ENCODE peak calls at places on chromosome 9, in seven cellular contexts. D, C, S, Y, K, W and P are unnamed samples. For H3K4me1, the result is how much of the 10 kb centered on the place peaks cover.

GRCh38 chr9:126052791-126053190 is 273.8 kb upstream of the MVB12B start:
- DNase-seq in D (no peak), C (no peak), S (no peak), Y (no peak), K (no peak), W (peak), P (peak)

GRCh38 chr9:28758346-28758745 is 1185.1 kb upstream of the C9orf72 start:
- DNase-seq in D (no peak), C (no peak), S (no peak), Y (no peak), K (no peak), W (no peak), P (no peak)

GRCh38 chr9:120866651-120867050 is 10.3 kb downstream of the PHF19 start:
- DNase-seq in D (no peak), C (no peak), S (no peak), Y (no peak), K (no peak), W (no peak), P (no peak)

GRCh38 chr9:34590376-34591090 is 1.0 kb upstream of the CNTFR start:
- DNase-seq in D (no peak), C (peak), S (no peak), Y (peak), K (no peak), W (peak), P (peak)

GRCh38 chr9:35108461-35108860 is 5.5 kb upstream of the STOML2 start:
- DNase-seq in D (no peak), C (no peak), S (no peak), Y (no peak), K (no peak), W (no peak), P (no peak)

GRCh38 chr9:124121725-124122124 is 110.2 kb downstream of the LHX2 start:
- DNase-seq in D (no peak), C (no peak), S (no peak), Y (no peak), K (no peak), W (no peak), P (no peak)

GRCh38 chr9:130042406-130042930 is 521 bp downstream of the FNBP1 start:
- DNase-seq in D (peak), C (peak), S (peak), Y (peak), K (no peak), W (peak), P (peak)

GRCh38 chr9:24464321-24464951 is 81.3 kb downstream of the IZUMO3 start:
- DNase-seq in D (peak), C (no peak), S (no peak), Y (no peak), K (peak), W (no peak), P (no peak)

GRCh38 chr9:3224931-3225330 is 300.9 kb downstream of the RFX3 start:
- DNase-seq in D (no peak), C (no peak), S (no peak), Y (no peak), K (no peak), W (no peak), P (no peak)

GRCh38 chr9:83061036-83061435 is 1.9 kb downstream of the RASEF start:
- DNase-seq in D (no peak), C (no peak), S (no peak), Y (no peak), K (peak), W (no peak), P (no peak)

GRCh38 chr9:113621309-113621791 is 157.8 kb downstream of the RGS3 start:
- DNase-seq in D (peak), C (peak), S (peak), Y (peak), K (no peak), W (peak), P (peak)

GRCh38 chr9:113617550-113617949 is 154.0 kb downstream of the RGS3 start:
- DNase-seq in D (peak), C (peak), S (no peak), Y (no peak), K (no peak), W (no peak), P (peak)

GRCh38 chr9:113620377-113621161 is 157.0 kb downstream of the RGS3 start:
- DNase-seq in D (peak), C (peak), S (peak), Y (peak), K (peak), W (peak), P (peak)

GRCh38 chr9:113620016-113620376 is 156.5 kb downstream of the RGS3 start:
- DNase-seq in D (no peak), C (no peak), S (no peak), Y (no peak), K (no peak), W (peak), P (no peak)

GRCh38 chr9:113619156-113619861 is 155.8 kb downstream of the RGS3 start:
- DNase-seq in D (no peak), C (no peak), S (peak), Y (no peak), K (no peak), W (peak), P (peak)
- H3K4me3 ChIP-seq in D (no peak), C (no peak), S (no peak), Y (no peak), K (no peak), W (peak), P (no peak)

GRCh38 chr9:98974554-98974953 is 30.8 kb downstream of the COL15A1 start:
- DNase-seq in D (no peak), C (no peak), S (no peak), Y (no peak), K (no peak), W (peak), P (no peak)
- H3K4me1 ChIP-seq in D (under half), C (under half), S (under half), Y (under half), K (under half), W (under half), P (half or more)

DNA sequence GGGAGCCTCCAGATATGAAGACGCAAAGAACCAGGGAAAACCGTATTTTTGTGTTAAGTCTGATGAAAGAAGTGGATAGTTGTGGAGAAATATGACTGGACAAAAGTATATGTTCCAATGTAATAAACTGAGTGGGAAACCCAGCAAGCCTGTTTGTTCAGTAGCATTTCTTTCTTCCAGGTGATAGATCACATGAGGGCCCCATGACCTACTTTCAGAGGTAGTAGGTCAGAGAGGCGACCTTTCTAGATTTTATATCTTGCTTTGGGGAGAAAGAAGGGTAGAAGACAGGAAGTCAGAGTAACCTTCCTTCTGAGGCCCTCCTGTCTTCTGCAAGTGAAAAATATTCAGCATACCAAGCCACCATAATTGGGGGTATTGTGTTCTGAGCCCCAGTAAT is 31.5 kb downstream of the CCDC171 start:
- DNase-seq in D (no peak), C (no peak), S (no peak), Y (no peak), K (no peak), W (no peak), P (no peak)
- H3K4me3 ChIP-seq in D (no peak), C (no peak), S (no peak), Y (no peak), K (no peak), W (no peak), P (no peak)

GRCh38 chr9:136757751-136758140 is 297 bp downstream of the LCN8 start:
- DNase-seq in D (no peak), C (no peak), S (no peak), Y (no peak), K (no peak), W (no peak), P (peak)
- H3K4me1 ChIP-seq in D (under half), C (under half), S (under half), Y (under half), K (under half), W (under half), P (under half)

GRCh38 chr9:470795-471194 is 256.1 kb downstream of the DOCK8 start:
- DNase-seq in D (no peak), C (no peak), S (no peak), Y (no peak), K (peak), W (no peak), P (no peak)
- H3K4me3 ChIP-seq in D (no peak), C (peak), S (no peak), Y (peak), K (peak), W (peak), P (peak)